ENCODE peak calls at places on chromosomes 13 and 19, in five cellular contexts. F, X, H, W and K are unnamed samples.
A peak's percentile ranks its signal among the peaks of the same experiment; 100 is the strongest.

GRCh38 chr19:32598022-32598421 is 17.0 kb downstream of the PDCD5 start:
- DNase-seq in X (no peak), F (no peak), W (no peak), H (no peak), K (no peak)

GRCh38 chr19:40530091-40530901 is 46.4 kb upstream of the SHKBP1 start:
- DNase-seq in F (no peak), W (peak; percentile 44), H (no peak), X (no peak), K (peak; percentile 84)

GRCh38 chr13:50850445-50850844 is 7.0 kb upstream of the DLEU7 start:
- DNase-seq in F (no peak), W (no peak), X (no peak), H (no peak), K (no peak)

GRCh38 chr13:48641404-48641803 is 12.3 kb upstream of the CYSLTR2 start:
- DNase-seq in F (no peak), X (no peak), W (no peak), H (no peak), K (no peak)

GRCh38 chr19:35783469-35784400 is 8.4 kb downstream of the ARHGAP33 start:
- DNase-seq in W (no peak), H (no peak), F (no peak), X (no peak), K (no peak)

GRCh38 chr19:38211206-38211605 is 12.8 kb downstream of the DPF1 start:
- DNase-seq in F (no peak), X (no peak), W (no peak), H (no peak), K (no peak)

GRCh38 chr13:99979453-99980200 is 2.0 kb upstream of the ZIC2 start:
- DNase-seq in W (no peak), H (no peak), X (peak; percentile 54), F (no peak), K (peak; percentile 53)

GRCh38 chr13:19150712-19151228 is 30.9 kb downstream of the TUBA3C start:
- DNase-seq in W (no peak), H (no peak), X (peak; percentile 32), F (no peak), K (no peak)

GRCh38 chr19:2385053-2385721 is 25.1 kb downstream of the TMPRSS9 start:
- DNase-seq in X (no peak), F (peak; percentile 88), W (no peak), H (no peak), K (peak; percentile 67)

GRCh38 chr13:91946498-91947070 is 548.2 kb downstream of the GPC5 start:
- DNase-seq in F (peak; percentile 0), X (no peak), W (no peak), H (no peak), K (no peak)

GRCh38 chr13:23867027-23867491 is 22.1 kb downstream of the MIPEP start:
- DNase-seq in H (no peak), F (peak; percentile 38), W (no peak), X (no peak), K (no peak)

GRCh38 chr19:16368385-16369305 is 44.0 kb downstream of the KLF2 start:
- DNase-seq in W (peak; percentile 76), H (peak; percentile 27), X (no peak), F (no peak), K (no peak)

GRCh38 chr19:12786149-12786870 is 5.0 kb upstream of the JUNB start:
- DNase-seq in H (peak; percentile 94), W (no peak), X (peak; percentile 85), F (no peak), K (no peak)

GRCh38 chr13:108586826-108587225 is 42.6 kb upstream of the MYO16 start:
- DNase-seq in W (no peak), F (no peak), X (no peak), H (no peak), K (no peak)

GRCh38 chr13:93857126-93857525 is 622.4 kb downstream of the DCT start:
- DNase-seq in W (no peak), X (no peak), H (no peak), F (no peak), K (no peak)

GRCh38 chr19:4066176-4066606 is 508 bp downstream of the ZBTB7A start:
- DNase-seq in X (no peak), F (no peak), H (no peak), W (peak; percentile 66), K (no peak)
- TF ChIP-seq CTCF in X (no peak), F (no peak), H (no peak), W (no peak), K (no peak)

DNA sequence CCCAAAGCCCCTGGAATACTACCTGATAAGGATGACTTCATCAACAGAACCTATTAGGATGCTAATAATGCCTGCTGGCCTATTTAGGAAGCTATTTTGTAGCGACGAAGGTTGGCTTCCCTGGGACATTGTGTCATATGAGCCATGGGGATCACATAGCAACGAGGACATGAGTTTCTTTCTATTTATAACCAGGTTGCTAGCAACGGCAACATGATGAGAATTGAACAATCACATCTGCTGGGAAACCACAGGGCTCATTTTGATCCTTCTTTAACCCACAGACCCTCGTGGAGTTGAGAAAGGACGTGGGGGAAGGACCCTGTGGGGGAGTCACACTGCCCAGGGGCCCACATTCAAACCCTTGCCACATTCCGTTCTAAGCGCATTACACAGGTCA is 172.2 kb downstream of the COL4A1 start:
- DNase-seq in X (peak; percentile 61), W (no peak), H (no peak), F (no peak), K (no peak)
- TF ChIP-seq CTCF in X (no peak), W (no peak), H (no peak), F (no peak), K (no peak)

DNA sequence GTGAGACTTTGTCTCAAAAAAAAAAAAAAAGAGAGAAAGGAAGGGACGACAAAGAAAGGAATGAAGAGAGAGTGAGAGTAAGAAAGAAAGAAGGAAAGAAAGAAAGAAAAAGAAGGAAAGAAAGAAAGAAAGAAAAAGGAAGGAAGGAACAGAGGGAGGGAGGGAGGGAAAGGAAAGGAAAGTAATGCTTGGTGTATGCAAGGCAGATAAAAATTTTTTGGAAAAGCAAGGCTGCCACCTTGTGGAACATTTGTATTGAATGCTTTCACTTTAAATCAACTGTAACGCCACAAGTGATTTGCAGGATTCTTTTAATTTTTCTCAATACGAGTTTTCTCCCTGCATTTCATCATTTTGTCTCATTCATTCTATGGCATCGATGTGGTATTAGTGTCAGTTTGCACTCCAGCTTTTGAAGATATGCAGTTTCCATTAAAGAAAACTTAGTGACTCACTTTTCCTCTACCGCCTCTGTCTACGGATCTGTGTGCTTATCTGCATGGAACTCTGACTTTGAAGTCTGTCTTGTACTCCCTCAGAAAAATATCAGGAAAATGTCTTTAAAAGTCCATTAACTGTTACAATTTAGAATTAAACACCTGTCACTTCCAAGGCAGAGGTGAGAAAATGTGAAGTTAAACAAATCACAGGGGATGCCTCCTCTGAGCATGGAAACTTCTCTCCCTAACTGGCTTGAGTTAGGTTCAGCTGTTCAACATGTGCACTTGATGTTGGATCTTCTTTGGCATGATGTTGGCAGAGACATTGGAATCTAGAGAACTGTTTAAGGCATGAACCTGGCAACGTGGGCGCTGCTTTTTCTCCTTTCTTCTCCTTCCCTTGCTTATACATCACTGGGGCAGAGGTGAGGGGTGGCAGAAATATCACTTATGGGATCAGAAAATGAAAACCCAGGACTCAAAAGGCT is 20.0 kb upstream of the ZDHHC20 start:
- DNase-seq in W (no peak), F (peak; percentile 84), H (no peak), X (no peak), K (no peak)
- TF ChIP-seq CTCF in W (peak; percentile 70), F (peak; percentile 51), H (peak; percentile 66), X (peak; percentile 73), K (peak; percentile 57)

GRCh38 chr13:80213201-80213600 is 127.7 kb downstream of the SPRY2 start:
- DNase-seq in H (no peak), W (no peak), X (no peak), F (no peak), K (no peak)
- TF ChIP-seq CTCF in H (no peak), W (no peak), X (no peak), F (no peak), K (no peak)